ENCODE peak calls at places on chromosomes 11 and 22, in five cellular contexts. G, K, J, E and O are unnamed samples.

GRCh38 chr22:25661067-25661466 is 80.9 kb upstream of the MYO18B start:
- DNase-seq in G (no peak), J (peak), K (no peak), E (no peak), O (no peak)

GRCh38 chr22:48586799-48587185 is 1240.9 kb downstream of the BRD1 start:
- DNase-seq in G (no peak), K (no peak), E (no peak), J (no peak), O (no peak)

GRCh38 chr11:37506516-37506915 is 908.5 kb upstream of the RAG2 start:
- DNase-seq in E (peak), K (no peak), G (no peak), J (no peak), O (no peak)

GRCh38 chr11:61873588-61874459 is 17.5 kb downstream of the FADS3 start:
- DNase-seq in E (no peak), J (no peak), G (no peak), K (peak), O (no peak)

GRCh38 chr22:47169801-47170140 is 407.3 kb downstream of the TBC1D22A start:
- DNase-seq in J (no peak), E (no peak), G (no peak), K (peak), O (no peak)

GRCh38 chr11:10139656-10140055 is 154.4 kb downstream of the SBF2 start:
- DNase-seq in J (peak), G (no peak), E (peak), K (no peak), O (no peak)

GRCh38 chr11:68691402-68691784 is 7.0 kb downstream of the GAL start:
- DNase-seq in E (no peak), G (no peak), K (no peak), J (no peak), O (no peak)

GRCh38 chr11:29260939-29261705 is 755.7 kb downstream of the KCNA4 start:
- DNase-seq in E (peak), J (peak), K (no peak), G (no peak), O (no peak)

GRCh38 chr11:16093889-16094653 is 262.3 kb downstream of the SOX6 start:
- DNase-seq in G (no peak), K (no peak), E (no peak), J (no peak), O (no peak)

GRCh38 chr11:19370100-19370861 is 129.5 kb upstream of the E2F8 start:
- DNase-seq in J (peak), E (peak), G (peak), K (peak), O (no peak)

GRCh38 chr11:62988281-62988680 is 3.5 kb upstream of the SLC22A6 start:
- DNase-seq in E (no peak), J (no peak), K (no peak), G (no peak), O (no peak)

GRCh38 chr11:12994476-12994875 is 14.6 kb upstream of the RASSF10 start:
- DNase-seq in G (no peak), K (no peak), J (no peak), E (no peak), O (no peak)

GRCh38 chr22:43625242-43625641 is 186.9 kb downstream of the EFCAB6 start:
- DNase-seq in E (no peak), J (no peak), K (no peak), G (no peak), O (no peak)

GRCh38 chr11:64745219-64745522 is 1.2 kb upstream of the RASGRP2 start:
- DNase-seq in K (peak), G (peak), J (no peak), E (no peak), O (peak)

GRCh38 chr22:37633082-37633692 is 6.3 kb upstream of the SH3BP1 start:
- DNase-seq in E (no peak), K (no peak), J (no peak), G (no peak), O (no peak)

GRCh38 chr11:9313648-9314290 is 624 bp downstream of the TMEM41B start:
- DNase-seq in K (no peak), E (peak), J (peak), G (no peak), O (no peak)

GRCh38 chr22:28105396-28105795 is 186.3 kb upstream of the PITPNB start:
- DNase-seq in K (peak), J (no peak), G (no peak), E (no peak), O (no peak)

GRCh38 chr11:123302751-123303195 is 107.7 kb upstream of the CLMP start:
- DNase-seq in E (peak), G (no peak), J (peak), K (no peak), O (no peak)

GRCh38 chr22:49705631-49706352 is 121.9 kb downstream of the BRD1 start:
- DNase-seq in E (no peak), K (no peak), J (no peak), G (no peak), O (no peak)

GRCh38 chr11:94740975-94741707 is 27.0 kb upstream of the AMOTL1 start:
- DNase-seq in G (no peak), E (peak), J (peak), K (peak), O (no peak)

GRCh38 chr22:24930678-24931077 is 15.8 kb downstream of the LHFPL7 start:
- DNase-seq in E (no peak), G (no peak), K (no peak), J (no peak), O (no peak)

GRCh38 chr11:8293171-8293570 is 29.5 kb upstream of the LMO1 start:
- DNase-seq in J (no peak), K (no peak), E (no peak), G (no peak), O (no peak)

GRCh38 chr22:27573280-27573711 is 228.3 kb downstream of the MN1 start:
- DNase-seq in E (peak), G (no peak), J (no peak), K (no peak), O (no peak)

GRCh38 chr11:45100338-45100737 is 46.1 kb upstream of the PRDM11 start:
- DNase-seq in K (no peak), J (peak), G (no peak), E (peak), O (peak)

GRCh38 chr11:108278546-108278945 is 55.7 kb downstream of the ATM start:
- DNase-seq in K (peak), E (peak), G (no peak), J (no peak), O (no peak)

GRCh38 chr22:22558972-22559603 is at the start of gene PRAME:
- DNase-seq in K (peak), E (peak), G (peak), J (peak), O (peak)

GRCh38 chr11:126917531-126918204 is 82.9 kb downstream of the KIRREL3 start:
- DNase-seq in K (no peak), J (peak), G (no peak), E (peak), O (peak)

GRCh38 chr11:116733386-116733755 is 39.4 kb downstream of the BUD13 start:
- DNase-seq in J (no peak), K (no peak), E (no peak), G (no peak), O (no peak)

GRCh38 chr22:29627196-29627535 is 23.7 kb downstream of the NF2 start:
- DNase-seq in G (no peak), J (no peak), E (no peak), K (no peak), O (no peak)

GRCh38 chr11:112113539-112114457 is 27.1 kb downstream of the SDHD start:
- DNase-seq in K (no peak), J (peak), E (peak), G (peak), O (no peak)

GRCh38 chr11:94546886-94547285 is 3.2 kb downstream of the FUT4 start:
- DNase-seq in K (no peak), E (no peak), G (no peak), J (no peak), O (no peak)

GRCh38 chr11:1834132-1834610 is 619 bp upstream of the SYT8 start:
- DNase-seq in J (no peak), G (no peak), E (no peak), K (peak), O (no peak)

GRCh38 chr11:71207996-71208774 is 44.2 kb downstream of the SHANK2 start:
- DNase-seq in E (no peak), K (no peak), J (no peak), G (no peak), O (no peak)

GRCh38 chr11:118939948-118940598 is 14.3 kb upstream of the BCL9L start:
- DNase-seq in K (peak), G (no peak), E (peak), J (no peak), O (no peak)

GRCh38 chr11:12017865-12018453 is 9.5 kb upstream of the DKK3 start:
- DNase-seq in J (peak), E (peak), G (no peak), K (peak), O (no peak)

GRCh38 chr11:36013950-36014349 is 70.1 kb downstream of the LDLRAD3 start:
- DNase-seq in J (no peak), G (no peak), E (no peak), K (no peak), O (no peak)

GRCh38 chr11:77449060-77449521 is 24.8 kb downstream of the PAK1 start:
- DNase-seq in G (no peak), E (no peak), K (no peak), J (no peak), O (peak)

GRCh38 chr22:23743303-23743705 is 7.6 kb downstream of the ZNF70 start:
- DNase-seq in K (peak), J (no peak), G (peak), E (peak), O (no peak)

GRCh38 chr11:6603287-6604080 is at the start of the genes ILK and RRP8:
- DNase-seq in K (peak), E (peak), G (peak), J (peak), O (peak)
- TF ChIP-seq CTCF in K (no peak), E (peak), G (no peak), J (peak), O (no peak)

DNA sequence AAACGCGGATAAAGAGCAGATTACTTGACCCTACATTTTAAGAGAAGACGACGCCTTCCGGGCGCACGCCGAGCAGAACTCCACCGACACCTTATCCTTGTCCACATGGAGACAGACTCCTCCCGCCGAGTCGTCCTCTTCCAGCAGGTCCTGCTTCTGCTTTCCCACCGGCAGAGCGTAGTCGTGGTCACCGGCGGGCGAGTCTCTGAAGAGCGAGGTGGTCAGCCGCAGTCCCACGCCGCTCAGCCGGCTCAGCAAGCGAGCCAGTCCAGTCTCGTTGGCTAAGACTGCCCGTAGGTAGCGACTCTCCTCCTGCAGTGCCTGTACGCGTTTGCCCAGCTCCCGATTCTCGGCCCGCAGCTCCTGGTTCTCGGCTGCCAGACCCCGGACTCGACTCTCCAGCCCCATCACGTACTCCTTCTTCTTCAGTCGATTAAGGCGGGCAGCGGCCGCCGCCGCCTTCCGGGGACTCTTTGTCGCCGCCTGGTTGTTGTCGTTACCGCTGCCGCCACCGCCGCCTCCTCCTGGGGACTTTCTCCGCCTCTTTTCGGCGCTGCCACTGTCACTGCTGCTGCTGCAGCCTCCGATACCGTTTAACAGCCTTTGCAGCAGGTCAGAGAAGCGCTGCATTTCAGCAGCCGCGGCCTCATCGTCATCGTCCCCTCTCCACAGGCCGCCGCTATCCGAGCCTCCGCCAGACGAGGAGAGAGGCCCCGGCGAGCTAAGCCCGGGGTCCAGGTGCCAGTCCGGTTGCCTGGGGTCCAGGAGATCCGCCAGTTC is 958 bp downstream of the CREBZF start:
- DNase-seq in E (peak), J (peak), K (peak), G (peak), O (peak)
- TF ChIP-seq CTCF in E (peak), J (peak), K (peak), G (peak), O (peak)

GRCh38 chr11:22467741-22468140 is 129.6 kb downstream of the SLC17A6 start:
- DNase-seq in K (no peak), E (no peak), J (no peak), G (no peak), O (no peak)

GRCh38 chr11:22466351-22466750 is 128.2 kb downstream of the SLC17A6 start:
- DNase-seq in G (no peak), J (no peak), K (no peak), E (no peak), O (no peak)

GRCh38 chr11:22465620-22466019 is 127.4 kb downstream of the SLC17A6 start:
- DNase-seq in E (no peak), G (no peak), J (no peak), K (no peak), O (no peak)

GRCh38 chr11:22467248-22467647 is 129.1 kb downstream of the SLC17A6 start:
- DNase-seq in E (no peak), K (no peak), J (peak), G (no peak), O (no peak)

GRCh38 chr11:22466809-22467208 is 128.6 kb downstream of the SLC17A6 start:
- DNase-seq in K (peak), J (peak), G (no peak), E (peak), O (no peak)
- TF ChIP-seq CTCF in K (no peak), J (no peak), G (no peak), E (no peak), O (no peak)

GRCh38 chr11:55726715-55727324 is 46.4 kb upstream of the OR5D13 start:
- DNase-seq in J (no peak), K (no peak), G (no peak), E (no peak), O (no peak)
- TF ChIP-seq CTCF in J (no peak), K (no peak), G (no peak), E (no peak), O (no peak)

GRCh38 chr11:506950-507726 is at the start of gene RNH1:
- DNase-seq in K (peak), G (peak), J (peak), E (peak), O (peak)

GRCh38 chr11:504994-505344 is 2.1 kb downstream of the RNH1 start:
- DNase-seq in J (no peak), G (no peak), E (no peak), K (no peak), O (no peak)

GRCh38 chr11:504053-504993 is 2.7 kb downstream of the RNH1 start:
- DNase-seq in G (no peak), E (peak), J (peak), K (peak), O (no peak)

GRCh38 chr11:507727-508515 is 879 bp upstream of the RNH1 start:
- DNase-seq in K (peak), E (no peak), J (no peak), G (no peak), O (no peak)

DNA sequence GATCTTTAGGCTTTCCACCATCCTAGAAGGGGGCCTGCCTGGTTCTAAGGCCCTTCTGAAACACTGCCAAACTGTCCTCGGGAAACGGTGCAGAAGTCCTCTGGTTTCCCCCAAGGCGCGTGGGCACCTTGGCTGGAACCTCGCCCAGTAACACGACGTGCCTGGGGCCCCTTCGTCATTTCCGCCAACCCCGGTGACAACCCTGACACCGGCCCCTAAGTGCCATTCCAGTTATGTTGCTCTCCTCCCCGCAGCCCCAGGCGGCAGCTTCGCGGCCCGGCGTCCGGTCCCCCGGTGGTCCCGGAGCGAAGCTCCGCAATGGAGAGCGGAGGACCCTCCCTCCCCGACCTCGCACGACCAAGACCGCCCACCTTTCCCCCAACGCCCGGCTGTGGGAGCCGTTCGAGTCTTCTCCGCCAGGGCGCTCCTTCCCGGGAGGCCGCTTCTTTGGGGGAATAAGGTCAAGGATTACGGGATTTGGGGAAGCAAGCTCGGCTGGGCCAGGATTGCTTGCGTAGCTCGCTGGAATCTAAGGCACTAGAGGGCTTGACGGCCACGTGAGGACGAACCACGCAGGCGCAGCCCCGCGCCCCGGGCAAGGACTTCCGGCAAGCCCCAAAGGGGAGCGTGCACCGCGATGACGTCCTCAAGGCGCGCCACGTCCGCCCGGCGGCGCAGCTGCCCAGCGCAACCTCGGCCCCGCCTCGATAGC is 648 bp downstream of the RNH1 start:
- DNase-seq in G (peak), K (peak), E (peak), J (peak), O (peak)
- TF ChIP-seq CTCF in G (no peak), K (no peak), E (no peak), J (no peak), O (no peak)

GRCh38 chr22:21022507-21022906 is 7.5 kb downstream of the P2RX6 start:
- DNase-seq in K (no peak), E (no peak), G (no peak), J (no peak), O (peak)

GRCh38 chr22:21018314-21018713 is 3.3 kb downstream of the P2RX6 start:
- DNase-seq in E (no peak), G (no peak), K (no peak), J (no peak), O (no peak)

GRCh38 chr22:21022955-21023614 is 8.1 kb downstream of the P2RX6 start:
- DNase-seq in J (no peak), E (no peak), G (no peak), K (no peak), O (peak)

GRCh38 chr22:21016644-21017420 is 1.9 kb downstream of the P2RX6 start:
- DNase-seq in K (peak), E (no peak), G (no peak), J (no peak), O (no peak)

DNA sequence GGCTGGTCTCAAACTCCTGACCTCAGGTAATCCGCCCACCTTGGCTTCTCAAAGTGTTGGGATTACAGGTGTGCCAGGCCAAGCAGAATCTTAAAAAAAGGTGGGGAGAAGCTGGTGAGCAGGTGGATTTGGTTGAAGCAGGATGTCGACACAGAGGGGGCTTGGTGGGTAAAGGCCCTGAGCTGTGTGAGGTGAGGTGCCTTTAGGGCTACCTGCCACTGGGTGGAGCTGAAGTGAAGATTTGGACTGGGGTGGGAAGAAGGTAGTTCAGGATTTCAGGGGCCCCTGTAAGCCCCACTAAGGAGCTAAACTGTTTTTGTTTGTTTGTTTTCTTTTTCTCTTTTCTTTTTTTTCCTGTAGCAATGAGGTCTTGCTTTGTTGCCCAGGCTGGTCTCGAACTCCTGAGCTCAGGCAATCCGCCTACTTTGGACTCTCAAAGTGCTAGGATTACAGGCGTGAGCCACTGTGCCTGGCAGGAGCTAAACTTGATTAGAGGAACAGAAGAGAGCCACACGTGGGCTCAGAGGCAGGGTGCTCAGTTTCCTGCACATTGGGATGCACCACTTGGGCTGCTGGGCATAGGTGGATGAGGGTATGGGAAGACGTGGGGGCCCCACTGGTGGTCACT is 6.0 kb downstream of the P2RX6 start:
- DNase-seq in E (peak), J (no peak), G (no peak), K (no peak), O (peak)
- TF ChIP-seq CTCF in E (peak), J (peak), G (peak), K (no peak), O (peak)

DNA sequence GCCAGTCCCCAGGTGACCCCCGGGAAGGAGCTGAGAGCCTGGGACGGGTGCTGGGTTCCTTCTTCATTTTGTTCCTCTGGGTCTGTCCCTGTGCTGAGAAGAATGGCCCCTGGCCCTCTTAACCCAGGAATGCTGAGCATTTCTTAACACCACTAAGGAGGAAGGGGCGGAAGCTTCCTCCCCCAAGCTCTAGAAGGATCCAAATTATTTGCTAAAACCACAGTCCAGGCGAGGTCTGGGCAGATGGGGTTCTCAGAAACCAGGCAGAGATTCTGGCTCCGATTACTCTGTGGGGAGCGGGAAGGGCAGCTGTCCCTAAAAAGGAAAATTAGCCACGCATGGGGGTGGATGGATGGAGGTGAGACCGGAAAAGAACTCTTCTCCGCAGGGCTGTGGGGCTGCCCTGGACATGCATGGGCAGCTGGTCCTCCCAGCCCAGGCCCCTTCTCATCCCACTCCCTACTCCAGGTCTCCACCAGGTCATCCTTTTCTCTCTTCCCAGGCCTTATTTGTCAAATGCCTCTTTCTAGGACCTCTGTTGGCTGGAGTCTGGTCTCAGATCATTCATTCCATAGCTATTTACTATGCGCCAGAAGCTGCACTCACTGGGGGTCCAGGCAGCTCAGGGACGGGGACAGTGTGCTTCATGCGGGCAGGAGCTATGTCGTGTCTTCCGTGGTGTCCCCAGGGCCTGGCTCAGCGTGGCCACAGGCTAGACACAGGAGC is 45.0 kb upstream of the MYH9 start:
- DNase-seq in K (no peak), E (peak), J (peak), G (no peak), O (no peak)
- TF ChIP-seq CTCF in K (no peak), E (no peak), J (no peak), G (no peak), O (no peak)